ENCODE peak calls at places on chromosomes 12 and 14, in nine cellular contexts. R, V, U, A, P, S, I, Y and D are unnamed samples.

GRCh38 chr12:61891632-61892031 is 368.6 kb upstream of the USP15 start:
- DNase-seq in I (no peak), P (no peak), S (peak), U (no peak), V (no peak), A (no peak), R (peak), Y (no peak), D (no peak)

GRCh38 chr14:41662780-41663477 is 56.3 kb downstream of the LRFN5 start:
- DNase-seq in V (no peak), Y (no peak), U (no peak), P (no peak), A (no peak), R (no peak), I (no peak), S (no peak), D (no peak)

GRCh38 chr14:75174066-75174465 is 2.3 kb downstream of the TMED10 start:
- DNase-seq in P (no peak), U (no peak), V (no peak), A (no peak), S (no peak), R (no peak), I (no peak), Y (no peak), D (no peak)

GRCh38 chr14:31990959-31991541 is 86.1 kb upstream of the ARHGAP5 start:
- DNase-seq in A (no peak), P (no peak), Y (no peak), R (peak), V (no peak), I (no peak), U (no peak), S (no peak), D (no peak)

GRCh38 chr12:49296034-49296835 is 1.3 kb downstream of the PRPH start:
- DNase-seq in U (peak), P (no peak), Y (no peak), S (no peak), R (no peak), A (no peak), I (peak), V (peak), D (no peak)

GRCh38 chr12:1429980-1430379 is 164.4 kb downstream of the FBXL14 start:
- DNase-seq in R (peak), Y (peak), U (peak), A (no peak), V (no peak), I (no peak), S (peak), P (no peak), D (peak)

GRCh38 chr14:76227450-76228050 is 75.8 kb downstream of the GPATCH2L start:
- DNase-seq in Y (peak), A (no peak), I (no peak), P (no peak), V (no peak), S (peak), U (peak), R (peak), D (peak)

GRCh38 chr12:75760481-75761324 is 249.3 kb upstream of the KRR1 start:
- DNase-seq in R (no peak), U (no peak), A (no peak), Y (no peak), P (no peak), I (no peak), S (no peak), V (no peak), D (no peak)

GRCh38 chr12:49201595-49202295 is 12.9 kb upstream of the TUBA1A start:
- DNase-seq in Y (no peak), S (peak), A (no peak), V (no peak), I (no peak), R (peak), P (no peak), U (no peak), D (peak)

GRCh38 chr12:40233741-40234367 is 9.1 kb downstream of the LRRK2 start:
- DNase-seq in V (no peak), P (no peak), I (no peak), U (no peak), S (no peak), R (no peak), A (no peak), Y (no peak), D (no peak)

GRCh38 chr14:56081139-56081538 is 37.1 kb upstream of the PELI2 start:
- DNase-seq in Y (peak), S (no peak), A (no peak), R (no peak), I (no peak), V (no peak), U (no peak), P (no peak), D (no peak)

GRCh38 chr12:98438826-98439225 is 76.6 kb upstream of the TMPO start:
- DNase-seq in Y (no peak), U (no peak), I (no peak), V (no peak), A (no peak), R (no peak), P (no peak), S (no peak), D (no peak)

GRCh38 chr12:67764055-67764454 is 115.5 kb downstream of the DYRK2 start:
- DNase-seq in V (no peak), I (no peak), P (no peak), R (no peak), A (no peak), Y (no peak), S (no peak), U (no peak), D (no peak)

GRCh38 chr14:26811756-26812305 is 214.0 kb upstream of the NOVA1 start:
- DNase-seq in Y (no peak), S (no peak), A (no peak), P (no peak), I (no peak), U (no peak), R (no peak), V (no peak), D (no peak)

GRCh38 chr12:123907726-123908476 is 64.7 kb downstream of the CCDC92 start:
- DNase-seq in P (no peak), A (no peak), V (no peak), S (no peak), Y (no peak), R (peak), I (no peak), U (no peak), D (peak)

GRCh38 chr14:66677780-66678179 is 169.8 kb downstream of the GPHN start:
- DNase-seq in A (no peak), U (no peak), V (no peak), I (no peak), R (no peak), P (no peak), Y (no peak), S (no peak), D (no peak)

GRCh38 chr14:26596722-26597030 is 1.2 kb downstream of the NOVA1 start:
- DNase-seq in S (no peak), V (no peak), U (no peak), I (no peak), A (peak), Y (no peak), R (no peak), P (no peak), D (no peak)

GRCh38 chr14:52922656-52923055 is 28.2 kb downstream of the FERMT2 start:
- DNase-seq in U (no peak), P (no peak), I (no peak), R (no peak), Y (no peak), A (no peak), V (no peak), S (no peak), D (no peak)